ENCODE peak calls at places on chromosomes 6 and 20, in six cellular contexts. One of them, this sample, is unnamed.

GRCh38 chr6:76166297-76166696 is 93.8 kb upstream of the IMPG1 start:
- DNase-seq in cardiac fibroblast: no peak
- DNase-seq in IMR-90: no peak
- DNase-seq in suprapubic skin: no peak
- DNase-seq in CD8-positive, alpha-beta T cell: no peak
- DNase-seq in fibroblast of pulmonary artery: no peak
- DNase-seq in this sample: no peak

GRCh38 chr6:7505196-7505699 is 36.2 kb upstream of the DSP start:
- DNase-seq in cardiac fibroblast: peak
- DNase-seq in IMR-90: peak
- DNase-seq in suprapubic skin: no peak
- DNase-seq in CD8-positive, alpha-beta T cell: no peak
- DNase-seq in fibroblast of pulmonary artery: peak
- DNase-seq in this sample: peak

GRCh38 chr6:63598251-63599036 is 26.2 kb downstream of the LOC128125822 start:
- DNase-seq in cardiac fibroblast: peak
- DNase-seq in IMR-90: peak
- DNase-seq in suprapubic skin: peak
- DNase-seq in CD8-positive, alpha-beta T cell: peak
- DNase-seq in fibroblast of pulmonary artery: peak
- DNase-seq in this sample: no peak

GRCh38 chr20:13684566-13685222 is 46.0 kb upstream of the TASP1 start:
- DNase-seq in cardiac fibroblast: no peak
- DNase-seq in IMR-90: no peak
- DNase-seq in suprapubic skin: no peak
- DNase-seq in CD8-positive, alpha-beta T cell: no peak
- DNase-seq in fibroblast of pulmonary artery: no peak
- DNase-seq in this sample: no peak

GRCh38 chr6:150940951-150941350 is 75.4 kb downstream of the MTHFD1L start:
- DNase-seq in cardiac fibroblast: no peak
- DNase-seq in IMR-90: peak
- DNase-seq in suprapubic skin: no peak
- DNase-seq in CD8-positive, alpha-beta T cell: no peak
- DNase-seq in fibroblast of pulmonary artery: peak
- DNase-seq in this sample: no peak

GRCh38 chr20:18360601-18361000 is 72.3 kb downstream of the ZNF133 start:
- DNase-seq in cardiac fibroblast: no peak
- DNase-seq in IMR-90: no peak
- DNase-seq in suprapubic skin: no peak
- DNase-seq in CD8-positive, alpha-beta T cell: no peak
- DNase-seq in fibroblast of pulmonary artery: no peak
- DNase-seq in this sample: no peak

GRCh38 chr6:36444470-36444869 is 1.7 kb downstream of the KCTD20 start:
- DNase-seq in cardiac fibroblast: peak
- DNase-seq in IMR-90: peak
- DNase-seq in suprapubic skin: no peak
- DNase-seq in CD8-positive, alpha-beta T cell: no peak
- DNase-seq in fibroblast of pulmonary artery: peak
- DNase-seq in this sample: no peak

GRCh38 chr6:3813150-3813780 is 35.9 kb upstream of the FAM50B start:
- DNase-seq in cardiac fibroblast: no peak
- DNase-seq in IMR-90: peak
- DNase-seq in suprapubic skin: no peak
- DNase-seq in CD8-positive, alpha-beta T cell: no peak
- DNase-seq in fibroblast of pulmonary artery: peak
- DNase-seq in this sample: no peak

GRCh38 chr20:21127201-21127981 is 1.5 kb downstream of the KIZ start:
- DNase-seq in cardiac fibroblast: no peak
- DNase-seq in IMR-90: no peak
- DNase-seq in suprapubic skin: no peak
- DNase-seq in CD8-positive, alpha-beta T cell: no peak
- DNase-seq in fibroblast of pulmonary artery: no peak
- DNase-seq in this sample: no peak

GRCh38 chr6:55208469-55208868 is 34.2 kb downstream of the HCRTR2 start:
- DNase-seq in cardiac fibroblast: no peak
- DNase-seq in IMR-90: no peak
- DNase-seq in suprapubic skin: no peak
- DNase-seq in CD8-positive, alpha-beta T cell: no peak
- DNase-seq in fibroblast of pulmonary artery: no peak
- DNase-seq in this sample: no peak

DNA sequence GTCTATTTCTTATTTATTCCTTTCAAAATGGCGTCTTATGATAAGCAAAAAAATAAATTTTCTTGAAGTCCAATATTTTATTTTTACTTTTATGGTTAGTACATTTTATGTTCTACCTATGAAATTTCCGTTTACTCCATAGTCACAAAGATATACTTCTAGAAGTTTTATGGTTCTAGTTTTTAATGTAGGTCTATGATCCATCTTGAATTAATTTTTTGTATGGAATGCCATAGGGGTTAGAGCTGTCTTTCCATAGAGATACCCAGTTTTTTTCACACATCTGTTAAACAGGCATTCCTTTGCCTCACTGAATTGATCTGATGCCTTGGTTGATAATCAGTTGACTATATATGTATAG is 24.9 kb upstream of the ASIP start:
- DNase-seq in cardiac fibroblast: no peak
- DNase-seq in IMR-90: no peak
- DNase-seq in suprapubic skin: no peak
- DNase-seq in CD8-positive, alpha-beta T cell: no peak
- DNase-seq in fibroblast of pulmonary artery: no peak
- DNase-seq in this sample: no peak
- H3K4me3 ChIP-seq in cardiac fibroblast: no peak
- H3K4me3 ChIP-seq in IMR-90: peak
- H3K4me3 ChIP-seq in suprapubic skin: peak
- H3K4me3 ChIP-seq in CD8-positive, alpha-beta T cell: no peak
- H3K4me3 ChIP-seq in fibroblast of pulmonary artery: peak
- H3K4me3 ChIP-seq in this sample: peak

DNA sequence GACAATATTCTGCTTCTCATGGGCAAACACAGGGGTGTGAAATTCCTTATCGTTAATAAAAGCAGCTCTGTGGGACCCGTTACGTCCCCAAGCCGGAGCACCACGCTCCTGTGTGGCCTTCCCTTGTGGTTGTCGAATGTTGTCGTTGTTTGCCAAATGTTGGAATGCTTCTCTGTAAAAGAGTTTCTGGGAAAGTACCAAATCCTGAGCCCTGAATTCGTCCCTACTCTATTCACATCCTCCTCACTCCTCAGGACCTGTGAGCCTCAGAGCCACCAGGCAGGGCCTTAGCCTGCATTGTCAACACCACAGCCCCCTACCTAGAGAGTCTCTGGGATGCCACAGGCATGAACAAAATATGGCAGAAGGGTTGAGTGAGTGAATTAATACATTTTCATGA is 64.0 kb downstream of the THBS2 start:
- DNase-seq in cardiac fibroblast: peak
- DNase-seq in IMR-90: peak
- DNase-seq in suprapubic skin: no peak
- DNase-seq in CD8-positive, alpha-beta T cell: no peak
- DNase-seq in fibroblast of pulmonary artery: no peak
- DNase-seq in this sample: no peak
- H3K4me3 ChIP-seq in cardiac fibroblast: no peak
- H3K4me3 ChIP-seq in IMR-90: no peak
- H3K4me3 ChIP-seq in suprapubic skin: no peak
- H3K4me3 ChIP-seq in CD8-positive, alpha-beta T cell: no peak
- H3K4me3 ChIP-seq in fibroblast of pulmonary artery: no peak
- H3K4me3 ChIP-seq in this sample: no peak

GRCh38 chr6:72552938-72553337 is 68.9 kb upstream of the KCNQ5 start:
- DNase-seq in cardiac fibroblast: peak
- DNase-seq in IMR-90: peak
- DNase-seq in suprapubic skin: no peak
- DNase-seq in CD8-positive, alpha-beta T cell: no peak
- DNase-seq in fibroblast of pulmonary artery: peak
- DNase-seq in this sample: no peak

GRCh38 chr6:72551470-72551869 is 70.4 kb upstream of the KCNQ5 start:
- DNase-seq in cardiac fibroblast: no peak
- DNase-seq in IMR-90: no peak
- DNase-seq in suprapubic skin: no peak
- DNase-seq in CD8-positive, alpha-beta T cell: no peak
- DNase-seq in fibroblast of pulmonary artery: no peak
- DNase-seq in this sample: no peak

GRCh38 chr6:72553531-72554202 is 68.2 kb upstream of the KCNQ5 start:
- DNase-seq in cardiac fibroblast: peak
- DNase-seq in IMR-90: peak
- DNase-seq in suprapubic skin: no peak
- DNase-seq in CD8-positive, alpha-beta T cell: no peak
- DNase-seq in fibroblast of pulmonary artery: peak
- DNase-seq in this sample: peak

GRCh38 chr6:72554203-72554564 is 67.7 kb upstream of the KCNQ5 start:
- DNase-seq in cardiac fibroblast: peak
- DNase-seq in IMR-90: peak
- DNase-seq in suprapubic skin: no peak
- DNase-seq in CD8-positive, alpha-beta T cell: no peak
- DNase-seq in fibroblast of pulmonary artery: peak
- DNase-seq in this sample: no peak

GRCh38 chr6:72554761-72555221 is 67.1 kb upstream of the KCNQ5 start:
- DNase-seq in cardiac fibroblast: peak
- DNase-seq in IMR-90: peak
- DNase-seq in suprapubic skin: no peak
- DNase-seq in CD8-positive, alpha-beta T cell: no peak
- DNase-seq in fibroblast of pulmonary artery: peak
- DNase-seq in this sample: no peak
- H3K4me3 ChIP-seq in cardiac fibroblast: no peak
- H3K4me3 ChIP-seq in IMR-90: no peak
- H3K4me3 ChIP-seq in suprapubic skin: no peak
- H3K4me3 ChIP-seq in CD8-positive, alpha-beta T cell: no peak
- H3K4me3 ChIP-seq in fibroblast of pulmonary artery: no peak
- H3K4me3 ChIP-seq in this sample: no peak

GRCh38 chr6:31190488-31190887 is 20.0 kb upstream of the POU5F1 start:
- DNase-seq in cardiac fibroblast: no peak
- DNase-seq in IMR-90: no peak
- DNase-seq in suprapubic skin: no peak
- DNase-seq in CD8-positive, alpha-beta T cell: no peak
- DNase-seq in fibroblast of pulmonary artery: no peak
- DNase-seq in this sample: no peak

GRCh38 chr6:31187780-31188194 is 17.3 kb upstream of the POU5F1 start:
- DNase-seq in cardiac fibroblast: peak
- DNase-seq in IMR-90: no peak
- DNase-seq in suprapubic skin: no peak
- DNase-seq in CD8-positive, alpha-beta T cell: no peak
- DNase-seq in fibroblast of pulmonary artery: no peak
- DNase-seq in this sample: no peak

GRCh38 chr6:31180500-31180899 is 10.0 kb upstream of the POU5F1 start:
- DNase-seq in cardiac fibroblast: peak
- DNase-seq in IMR-90: no peak
- DNase-seq in suprapubic skin: peak
- DNase-seq in CD8-positive, alpha-beta T cell: peak
- DNase-seq in fibroblast of pulmonary artery: peak
- DNase-seq in this sample: peak

GRCh38 chr6:31186052-31186734 is 15.7 kb upstream of the POU5F1 start:
- DNase-seq in cardiac fibroblast: peak
- DNase-seq in IMR-90: no peak
- DNase-seq in suprapubic skin: peak
- DNase-seq in CD8-positive, alpha-beta T cell: no peak
- DNase-seq in fibroblast of pulmonary artery: no peak
- DNase-seq in this sample: no peak
- H3K4me3 ChIP-seq in cardiac fibroblast: no peak
- H3K4me3 ChIP-seq in IMR-90: no peak
- H3K4me3 ChIP-seq in suprapubic skin: peak
- H3K4me3 ChIP-seq in CD8-positive, alpha-beta T cell: no peak
- H3K4me3 ChIP-seq in fibroblast of pulmonary artery: no peak
- H3K4me3 ChIP-seq in this sample: no peak

DNA sequence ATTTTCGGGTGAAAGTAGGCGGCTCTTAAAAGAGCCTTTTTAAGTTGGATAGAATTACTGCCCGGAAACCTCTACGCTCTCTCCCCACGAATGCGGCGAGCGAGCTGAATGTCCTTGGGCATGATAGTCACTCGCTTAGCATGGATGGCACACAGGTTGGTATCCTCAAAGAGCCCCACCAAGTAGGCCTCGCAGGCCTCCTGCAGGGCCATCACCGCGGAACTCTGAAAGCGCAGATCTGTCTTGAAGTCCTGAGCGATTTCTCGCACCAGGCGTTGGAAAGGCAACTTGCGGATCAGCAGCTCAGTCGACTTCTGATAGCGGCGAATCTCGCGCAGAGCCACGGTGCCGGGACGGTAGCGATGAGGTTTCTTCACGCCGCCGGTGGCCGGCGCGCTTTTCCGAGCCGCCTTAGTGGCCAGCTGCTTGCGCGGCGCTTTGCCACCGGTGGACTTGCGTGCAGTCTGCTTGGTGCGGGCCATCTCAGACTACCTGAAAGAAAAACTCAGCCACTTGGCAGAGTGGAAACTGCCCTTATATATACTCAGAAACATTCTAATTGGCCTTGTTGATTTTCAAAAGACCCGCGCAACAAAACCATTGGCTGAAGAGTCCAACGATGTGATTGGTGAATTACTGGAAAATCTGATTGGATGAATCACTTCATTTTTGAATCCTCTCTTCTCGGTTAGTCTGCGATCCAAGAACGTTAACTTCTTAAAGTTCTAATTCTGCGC is 93.9 kb upstream of the BTN3A2 start:
- DNase-seq in cardiac fibroblast: peak
- DNase-seq in IMR-90: peak
- DNase-seq in suprapubic skin: no peak
- DNase-seq in CD8-positive, alpha-beta T cell: peak
- DNase-seq in fibroblast of pulmonary artery: peak
- DNase-seq in this sample: no peak
- H3K4me3 ChIP-seq in cardiac fibroblast: peak
- H3K4me3 ChIP-seq in IMR-90: peak
- H3K4me3 ChIP-seq in suprapubic skin: peak
- H3K4me3 ChIP-seq in CD8-positive, alpha-beta T cell: peak
- H3K4me3 ChIP-seq in fibroblast of pulmonary artery: peak
- H3K4me3 ChIP-seq in this sample: peak

GRCh38 chr6:30990422-30991086 is 7.0 kb downstream of the MUC21 start:
- DNase-seq in cardiac fibroblast: no peak
- DNase-seq in IMR-90: no peak
- DNase-seq in suprapubic skin: no peak
- DNase-seq in CD8-positive, alpha-beta T cell: no peak
- DNase-seq in fibroblast of pulmonary artery: no peak
- DNase-seq in this sample: no peak
- H3K4me3 ChIP-seq in cardiac fibroblast: no peak
- H3K4me3 ChIP-seq in IMR-90: no peak
- H3K4me3 ChIP-seq in suprapubic skin: no peak
- H3K4me3 ChIP-seq in CD8-positive, alpha-beta T cell: peak
- H3K4me3 ChIP-seq in fibroblast of pulmonary artery: no peak
- H3K4me3 ChIP-seq in this sample: no peak